ENCODE peak calls at places on chromosomes 7 and 10, in ten cellular contexts. One of them, this sample, is unnamed.

GRCh38 chr10:4902571-4903011 is 60.6 kb upstream of the AKR1C1 start:
- DNase-seq in heart right ventricle: no peak
- DNase-seq in cerebellar cortex: peak
- DNase-seq in NCI-H1105: no peak
- DNase-seq in psoas muscle: no peak
- DNase-seq in T-cell: no peak
- DNase-seq in foreskin fibroblast: peak
- DNase-seq in T-helper 9 cell: no peak
- DNase-seq in activated T-cell treated with anti-CD3 and anti-CD28 coated beads, Interleukin-2, amount 50 U/mL, for 24 hours: peak
- DNase-seq in neuronal stem cell: no peak
- DNase-seq in this sample: peak

GRCh38 chr7:139571190-139571589 is 47.7 kb downstream of the CLEC2L start:
- DNase-seq in heart right ventricle: no peak
- DNase-seq in cerebellar cortex: no peak
- DNase-seq in NCI-H1105: no peak
- DNase-seq in psoas muscle: no peak
- DNase-seq in T-cell: no peak
- DNase-seq in foreskin fibroblast: no peak
- DNase-seq in T-helper 9 cell: no peak
- DNase-seq in activated T-cell treated with anti-CD3 and anti-CD28 coated beads, Interleukin-2, amount 50 U/mL, for 24 hours: no peak
- DNase-seq in neuronal stem cell: no peak
- DNase-seq in this sample: no peak

GRCh38 chr7:44982535-44982923 is 3.7 kb upstream of the MYO1G start:
- DNase-seq in heart right ventricle: no peak
- DNase-seq in cerebellar cortex: no peak
- DNase-seq in NCI-H1105: no peak
- DNase-seq in psoas muscle: no peak
- DNase-seq in T-cell: no peak
- DNase-seq in foreskin fibroblast: no peak
- DNase-seq in T-helper 9 cell: no peak
- DNase-seq in activated T-cell treated with anti-CD3 and anti-CD28 coated beads, Interleukin-2, amount 50 U/mL, for 24 hours: no peak
- DNase-seq in neuronal stem cell: no peak
- DNase-seq in this sample: no peak

GRCh38 chr10:110503528-110504110 is 5.9 kb downstream of the DUSP5 start:
- DNase-seq in heart right ventricle: no peak
- DNase-seq in cerebellar cortex: no peak
- DNase-seq in NCI-H1105: no peak
- DNase-seq in psoas muscle: no peak
- DNase-seq in T-cell: no peak
- DNase-seq in foreskin fibroblast: no peak
- DNase-seq in T-helper 9 cell: no peak
- DNase-seq in activated T-cell treated with anti-CD3 and anti-CD28 coated beads, Interleukin-2, amount 50 U/mL, for 24 hours: no peak
- DNase-seq in neuronal stem cell: no peak
- DNase-seq in this sample: peak

GRCh38 chr10:70937661-70938060 is 49.3 kb upstream of the PCBD1 start:
- DNase-seq in heart right ventricle: no peak
- DNase-seq in cerebellar cortex: no peak
- DNase-seq in NCI-H1105: no peak
- DNase-seq in psoas muscle: no peak
- DNase-seq in T-cell: no peak
- DNase-seq in foreskin fibroblast: no peak
- DNase-seq in T-helper 9 cell: no peak
- DNase-seq in activated T-cell treated with anti-CD3 and anti-CD28 coated beads, Interleukin-2, amount 50 U/mL, for 24 hours: no peak
- DNase-seq in neuronal stem cell: no peak
- DNase-seq in this sample: no peak

GRCh38 chr10:109475704-109476103 is 447.6 kb downstream of the XPNPEP1 start:
- DNase-seq in heart right ventricle: no peak
- DNase-seq in cerebellar cortex: no peak
- DNase-seq in NCI-H1105: no peak
- DNase-seq in psoas muscle: no peak
- DNase-seq in T-cell: no peak
- DNase-seq in foreskin fibroblast: no peak
- DNase-seq in T-helper 9 cell: no peak
- DNase-seq in activated T-cell treated with anti-CD3 and anti-CD28 coated beads, Interleukin-2, amount 50 U/mL, for 24 hours: no peak
- DNase-seq in neuronal stem cell: no peak
- DNase-seq in this sample: no peak

GRCh38 chr7:115471891-115472290 is 550.0 kb downstream of the MDFIC start:
- DNase-seq in heart right ventricle: no peak
- DNase-seq in cerebellar cortex: no peak
- DNase-seq in NCI-H1105: no peak
- DNase-seq in psoas muscle: no peak
- DNase-seq in T-cell: no peak
- DNase-seq in foreskin fibroblast: peak
- DNase-seq in T-helper 9 cell: no peak
- DNase-seq in activated T-cell treated with anti-CD3 and anti-CD28 coated beads, Interleukin-2, amount 50 U/mL, for 24 hours: no peak
- DNase-seq in neuronal stem cell: no peak
- DNase-seq in this sample: no peak

GRCh38 chr7:95687759-95688343 is 84.5 kb upstream of the DYNC1I1 start:
- DNase-seq in heart right ventricle: no peak
- DNase-seq in cerebellar cortex: peak
- DNase-seq in NCI-H1105: no peak
- DNase-seq in psoas muscle: no peak
- DNase-seq in T-cell: no peak
- DNase-seq in foreskin fibroblast: peak
- DNase-seq in T-helper 9 cell: no peak
- DNase-seq in activated T-cell treated with anti-CD3 and anti-CD28 coated beads, Interleukin-2, amount 50 U/mL, for 24 hours: no peak
- DNase-seq in neuronal stem cell: peak
- DNase-seq in this sample: peak

GRCh38 chr10:86287422-86287793 is 79.2 kb downstream of the GRID1 start:
- DNase-seq in heart right ventricle: no peak
- DNase-seq in cerebellar cortex: no peak
- DNase-seq in NCI-H1105: no peak
- DNase-seq in psoas muscle: no peak
- DNase-seq in T-cell: no peak
- DNase-seq in foreskin fibroblast: no peak
- DNase-seq in T-helper 9 cell: no peak
- DNase-seq in activated T-cell treated with anti-CD3 and anti-CD28 coated beads, Interleukin-2, amount 50 U/mL, for 24 hours: no peak
- DNase-seq in neuronal stem cell: no peak
- DNase-seq in this sample: no peak

GRCh38 chr10:6351540-6351939 is 148.8 kb downstream of the PFKFB3 start:
- DNase-seq in heart right ventricle: no peak
- DNase-seq in cerebellar cortex: no peak
- DNase-seq in NCI-H1105: no peak
- DNase-seq in psoas muscle: no peak
- DNase-seq in T-cell: no peak
- DNase-seq in foreskin fibroblast: no peak
- DNase-seq in T-helper 9 cell: no peak
- DNase-seq in activated T-cell treated with anti-CD3 and anti-CD28 coated beads, Interleukin-2, amount 50 U/mL, for 24 hours: no peak
- DNase-seq in neuronal stem cell: no peak
- DNase-seq in this sample: no peak

GRCh38 chr10:117534321-117535044 is 8.1 kb upstream of the EMX2 start:
- DNase-seq in heart right ventricle: no peak
- DNase-seq in cerebellar cortex: no peak
- DNase-seq in NCI-H1105: no peak
- DNase-seq in psoas muscle: no peak
- DNase-seq in T-cell: no peak
- DNase-seq in foreskin fibroblast: no peak
- DNase-seq in T-helper 9 cell: no peak
- DNase-seq in activated T-cell treated with anti-CD3 and anti-CD28 coated beads, Interleukin-2, amount 50 U/mL, for 24 hours: no peak
- DNase-seq in neuronal stem cell: no peak
- DNase-seq in this sample: no peak

GRCh38 chr7:20201380-20201779 is 15.8 kb downstream of the MACC1 start:
- DNase-seq in heart right ventricle: no peak
- DNase-seq in cerebellar cortex: no peak
- DNase-seq in NCI-H1105: no peak
- DNase-seq in psoas muscle: no peak
- DNase-seq in T-cell: no peak
- DNase-seq in foreskin fibroblast: no peak
- DNase-seq in T-helper 9 cell: no peak
- DNase-seq in activated T-cell treated with anti-CD3 and anti-CD28 coated beads, Interleukin-2, amount 50 U/mL, for 24 hours: no peak
- DNase-seq in neuronal stem cell: no peak
- DNase-seq in this sample: no peak

GRCh38 chr10:122703483-122704448 is 4.1 kb upstream of the C10orf120 start:
- DNase-seq in heart right ventricle: peak
- DNase-seq in cerebellar cortex: peak
- DNase-seq in NCI-H1105: peak
- DNase-seq in psoas muscle: peak
- DNase-seq in T-cell: peak
- DNase-seq in foreskin fibroblast: peak
- DNase-seq in T-helper 9 cell: peak
- DNase-seq in activated T-cell treated with anti-CD3 and anti-CD28 coated beads, Interleukin-2, amount 50 U/mL, for 24 hours: peak
- DNase-seq in neuronal stem cell: peak
- DNase-seq in this sample: peak

GRCh38 chr7:132390705-132391104 is 185.6 kb downstream of the PLXNA4 start:
- DNase-seq in heart right ventricle: no peak
- DNase-seq in cerebellar cortex: no peak
- DNase-seq in NCI-H1105: no peak
- DNase-seq in psoas muscle: no peak
- DNase-seq in T-cell: no peak
- DNase-seq in foreskin fibroblast: peak
- DNase-seq in T-helper 9 cell: no peak
- DNase-seq in activated T-cell treated with anti-CD3 and anti-CD28 coated beads, Interleukin-2, amount 50 U/mL, for 24 hours: no peak
- DNase-seq in neuronal stem cell: no peak
- DNase-seq in this sample: no peak

GRCh38 chr10:5668429-5668828 is 2.0 kb upstream of the ASB13 start:
- DNase-seq in heart right ventricle: no peak
- DNase-seq in cerebellar cortex: no peak
- DNase-seq in NCI-H1105: no peak
- DNase-seq in psoas muscle: no peak
- DNase-seq in T-cell: no peak
- DNase-seq in foreskin fibroblast: no peak
- DNase-seq in T-helper 9 cell: no peak
- DNase-seq in activated T-cell treated with anti-CD3 and anti-CD28 coated beads, Interleukin-2, amount 50 U/mL, for 24 hours: no peak
- DNase-seq in neuronal stem cell: no peak
- DNase-seq in this sample: no peak

GRCh38 chr7:39353615-39354376 is 212.4 kb upstream of the YAE1 start:
- DNase-seq in heart right ventricle: peak
- DNase-seq in cerebellar cortex: peak
- DNase-seq in NCI-H1105: peak
- DNase-seq in psoas muscle: no peak
- DNase-seq in T-cell: no peak
- DNase-seq in foreskin fibroblast: no peak
- DNase-seq in T-helper 9 cell: no peak
- DNase-seq in activated T-cell treated with anti-CD3 and anti-CD28 coated beads, Interleukin-2, amount 50 U/mL, for 24 hours: no peak
- DNase-seq in neuronal stem cell: peak
- DNase-seq in this sample: peak

GRCh38 chr10:4685904-4686643 is 139.9 kb upstream of the AKR1E2 start:
- DNase-seq in heart right ventricle: no peak
- DNase-seq in cerebellar cortex: no peak
- DNase-seq in NCI-H1105: no peak
- DNase-seq in psoas muscle: no peak
- DNase-seq in T-cell: no peak
- DNase-seq in foreskin fibroblast: no peak
- DNase-seq in T-helper 9 cell: no peak
- DNase-seq in activated T-cell treated with anti-CD3 and anti-CD28 coated beads, Interleukin-2, amount 50 U/mL, for 24 hours: no peak
- DNase-seq in neuronal stem cell: no peak
- DNase-seq in this sample: no peak

GRCh38 chr10:122040786-122041185 is 51.8 kb downstream of the TACC2 start:
- DNase-seq in heart right ventricle: no peak
- DNase-seq in cerebellar cortex: no peak
- DNase-seq in NCI-H1105: no peak
- DNase-seq in psoas muscle: no peak
- DNase-seq in T-cell: no peak
- DNase-seq in foreskin fibroblast: no peak
- DNase-seq in T-helper 9 cell: no peak
- DNase-seq in activated T-cell treated with anti-CD3 and anti-CD28 coated beads, Interleukin-2, amount 50 U/mL, for 24 hours: no peak
- DNase-seq in neuronal stem cell: no peak
- DNase-seq in this sample: no peak

GRCh38 chr7:91264924-91265681 is 870 bp downstream of the FZD1 start:
- DNase-seq in heart right ventricle: peak
- DNase-seq in cerebellar cortex: peak
- DNase-seq in NCI-H1105: peak
- DNase-seq in psoas muscle: peak
- DNase-seq in T-cell: peak
- DNase-seq in foreskin fibroblast: peak
- DNase-seq in T-helper 9 cell: no peak
- DNase-seq in activated T-cell treated with anti-CD3 and anti-CD28 coated beads, Interleukin-2, amount 50 U/mL, for 24 hours: no peak
- DNase-seq in neuronal stem cell: no peak
- DNase-seq in this sample: peak

GRCh38 chr7:12228024-12228423 is 16.9 kb downstream of the TMEM106B start:
- DNase-seq in heart right ventricle: no peak
- DNase-seq in cerebellar cortex: no peak
- DNase-seq in NCI-H1105: no peak
- DNase-seq in psoas muscle: no peak
- DNase-seq in T-cell: no peak
- DNase-seq in foreskin fibroblast: no peak
- DNase-seq in T-helper 9 cell: no peak
- DNase-seq in activated T-cell treated with anti-CD3 and anti-CD28 coated beads, Interleukin-2, amount 50 U/mL, for 24 hours: no peak
- DNase-seq in neuronal stem cell: no peak
- DNase-seq in this sample: no peak

GRCh38 chr10:18328941-18329340 is 188.7 kb downstream of the CACNB2 start:
- DNase-seq in heart right ventricle: no peak
- DNase-seq in cerebellar cortex: no peak
- DNase-seq in NCI-H1105: no peak
- DNase-seq in psoas muscle: no peak
- DNase-seq in T-cell: no peak
- DNase-seq in foreskin fibroblast: no peak
- DNase-seq in T-helper 9 cell: no peak
- DNase-seq in activated T-cell treated with anti-CD3 and anti-CD28 coated beads, Interleukin-2, amount 50 U/mL, for 24 hours: no peak
- DNase-seq in neuronal stem cell: no peak
- DNase-seq in this sample: no peak

GRCh38 chr10:27742195-27742925 is 3.3 kb downstream of the MKX start:
- DNase-seq in heart right ventricle: peak
- DNase-seq in cerebellar cortex: peak
- DNase-seq in NCI-H1105: peak
- DNase-seq in psoas muscle: peak
- DNase-seq in T-cell: peak
- DNase-seq in foreskin fibroblast: peak
- DNase-seq in T-helper 9 cell: peak
- DNase-seq in activated T-cell treated with anti-CD3 and anti-CD28 coated beads, Interleukin-2, amount 50 U/mL, for 24 hours: peak
- DNase-seq in neuronal stem cell: no peak
- DNase-seq in this sample: peak

GRCh38 chr10:101066146-101066889 is 4.5 kb downstream of the KAZALD1 start:
- DNase-seq in heart right ventricle: peak
- DNase-seq in cerebellar cortex: peak
- DNase-seq in NCI-H1105: peak
- DNase-seq in psoas muscle: peak
- DNase-seq in T-cell: no peak
- DNase-seq in foreskin fibroblast: peak
- DNase-seq in T-helper 9 cell: peak
- DNase-seq in activated T-cell treated with anti-CD3 and anti-CD28 coated beads, Interleukin-2, amount 50 U/mL, for 24 hours: peak
- DNase-seq in neuronal stem cell: peak
- DNase-seq in this sample: peak

GRCh38 chr10:116470768-116471415 is 43.2 kb downstream of the PNLIPRP3 start:
- DNase-seq in heart right ventricle: no peak
- DNase-seq in cerebellar cortex: peak
- DNase-seq in NCI-H1105: no peak
- DNase-seq in psoas muscle: no peak
- DNase-seq in T-cell: no peak
- DNase-seq in foreskin fibroblast: no peak
- DNase-seq in T-helper 9 cell: no peak
- DNase-seq in activated T-cell treated with anti-CD3 and anti-CD28 coated beads, Interleukin-2, amount 50 U/mL, for 24 hours: no peak
- DNase-seq in neuronal stem cell: peak
- DNase-seq in this sample: no peak

GRCh38 chr10:12041766-12042408 is 722 bp downstream of the UPF2 start:
- DNase-seq in heart right ventricle: no peak
- DNase-seq in cerebellar cortex: peak
- DNase-seq in NCI-H1105: no peak
- DNase-seq in psoas muscle: no peak
- DNase-seq in T-cell: no peak
- DNase-seq in foreskin fibroblast: peak
- DNase-seq in T-helper 9 cell: no peak
- DNase-seq in activated T-cell treated with anti-CD3 and anti-CD28 coated beads, Interleukin-2, amount 50 U/mL, for 24 hours: peak
- DNase-seq in neuronal stem cell: no peak
- DNase-seq in this sample: peak

GRCh38 chr7:44473295-44473694 is 17.2 kb downstream of the NUDCD3 start:
- DNase-seq in heart right ventricle: no peak
- DNase-seq in cerebellar cortex: no peak
- DNase-seq in NCI-H1105: no peak
- DNase-seq in psoas muscle: no peak
- DNase-seq in T-cell: no peak
- DNase-seq in foreskin fibroblast: peak
- DNase-seq in T-helper 9 cell: no peak
- DNase-seq in activated T-cell treated with anti-CD3 and anti-CD28 coated beads, Interleukin-2, amount 50 U/mL, for 24 hours: no peak
- DNase-seq in neuronal stem cell: no peak
- DNase-seq in this sample: no peak

GRCh38 chr7:86444245-86444644 is 199.5 kb upstream of the GRM3 start:
- DNase-seq in heart right ventricle: no peak
- DNase-seq in cerebellar cortex: no peak
- DNase-seq in NCI-H1105: no peak
- DNase-seq in psoas muscle: no peak
- DNase-seq in T-cell: no peak
- DNase-seq in foreskin fibroblast: no peak
- DNase-seq in T-helper 9 cell: no peak
- DNase-seq in activated T-cell treated with anti-CD3 and anti-CD28 coated beads, Interleukin-2, amount 50 U/mL, for 24 hours: no peak
- DNase-seq in neuronal stem cell: no peak
- DNase-seq in this sample: no peak

GRCh38 chr7:112422842-112423496 is 27.3 kb upstream of the IFRD1 start:
- DNase-seq in heart right ventricle: peak
- DNase-seq in cerebellar cortex: peak
- DNase-seq in NCI-H1105: no peak
- DNase-seq in psoas muscle: peak
- DNase-seq in T-cell: no peak
- DNase-seq in foreskin fibroblast: peak
- DNase-seq in T-helper 9 cell: no peak
- DNase-seq in activated T-cell treated with anti-CD3 and anti-CD28 coated beads, Interleukin-2, amount 50 U/mL, for 24 hours: peak
- DNase-seq in neuronal stem cell: peak
- DNase-seq in this sample: peak

This sample was measured in G401.